ENCODE peak calls at places on chromosome 5, in seven cellular contexts. T is CD4-positive, alpha-beta memory T cell; M is WTC11; B is tibial artery; A is heart right ventricle; P is stimulated activated CD8-positive, alpha-beta memory T cell treated with anti-CD3 and anti-CD28 coated beads, Interleukin-12 subunit alpha, Interleukin-12 subunit beta, amount 100 ng/mL, for 1 hour; O is colonic mucosa. Q is an unnamed sample.

GRCh38 chr5:60636001-60636400 is 64.0 kb downstream of the DEPDC1B start:
- DNase-seq in B (no peak), P (no peak), M (no peak), O (no peak), T (no peak), A (no peak), Q (no peak)

GRCh38 chr5:158979749-158980521 is 119.8 kb downstream of the EBF1 start:
- DNase-seq in O (no peak), B (peak; percentile 82), A (peak; percentile 57), M (no peak), T (no peak), P (no peak), Q (peak; percentile 44)

GRCh38 chr5:66174338-66174737 is 30.2 kb downstream of the SREK1 start:
- DNase-seq in T (no peak), M (no peak), A (no peak), O (no peak), B (no peak), P (no peak), Q (no peak)

GRCh38 chr5:112861638-112861985 is 525 bp downstream of the SRP19 start:
- DNase-seq in B (no peak), P (no peak), M (no peak), T (no peak), O (no peak), A (no peak), Q (no peak)

GRCh38 chr5:142386151-142387021 is 61.6 kb upstream of the SPRY4 start:
- DNase-seq in O (no peak), A (no peak), T (no peak), P (no peak), B (no peak), M (no peak), Q (no peak)

GRCh38 chr5:164119806-164120440 is 614.5 kb downstream of the MAT2B start:
- DNase-seq in P (no peak), M (peak; percentile 33), T (no peak), B (no peak), O (no peak), A (no peak), Q (no peak)

GRCh38 chr5:144205141-144205551 is 34.5 kb downstream of the KCTD16 start:
- DNase-seq in O (no peak), T (no peak), B (peak; percentile 39), P (no peak), M (peak; percentile 66), A (peak; percentile 9), Q (no peak)

GRCh38 chr5:124808842-124809268 is 62.4 kb upstream of the ZNF608 start:
- DNase-seq in M (no peak), P (no peak), T (no peak), B (no peak), O (no peak), A (no peak), Q (no peak)

GRCh38 chr5:131209506-131210191 is 38.9 kb downstream of the LYRM7 start:
- DNase-seq in P (peak; percentile 14), T (peak; percentile 78), B (no peak), M (no peak), A (no peak), O (peak; percentile 46), Q (no peak)

GRCh38 chr5:138160706-138161105 is 17.7 kb downstream of the BRD8 start:
- DNase-seq in A (no peak), O (no peak), B (no peak), M (no peak), P (no peak), T (no peak), Q (no peak)

GRCh38 chr5:107985144-107985543 is 314.4 kb upstream of the EFNA5 start:
- DNase-seq in O (no peak), A (no peak), P (no peak), T (no peak), M (no peak), B (peak; percentile 27), Q (peak; percentile 57)

GRCh38 chr5:2877520-2877919 is 126.0 kb upstream of the IRX2 start:
- DNase-seq in O (no peak), T (no peak), P (no peak), B (no peak), M (no peak), A (no peak), Q (no peak)

GRCh38 chr5:37938086-37938852 is 98.4 kb upstream of the GDNF start:
- DNase-seq in B (no peak), T (no peak), P (no peak), M (no peak), O (no peak), A (no peak), Q (no peak)

GRCh38 chr5:139880416-139881144 is 85.0 kb downstream of the PSD2 start:
- DNase-seq in T (no peak), B (no peak), P (no peak), M (no peak), A (no peak), O (no peak), Q (no peak)